ENCODE peak calls at places on chromosome 14, in four cellular contexts. Z, S, V and E are unnamed samples.

GRCh38 chr14:68853749-68854148 is 60.9 kb upstream of the ZFP36L1 start:
- DNase-seq in Z (no peak), S (no peak), V (no peak), E (no peak)

GRCh38 chr14:59918824-59919581 is 941 bp upstream of the LRRC9 start:
- DNase-seq in Z (peak), S (no peak), V (no peak), E (peak)

GRCh38 chr14:95222151-95222631 is 64.9 kb upstream of the DICER1 start:
- DNase-seq in Z (no peak), S (no peak), V (no peak), E (no peak)

GRCh38 chr14:91669867-91670266 is 62.0 kb downstream of the CATSPERB start:
- DNase-seq in Z (no peak), S (no peak), V (no peak), E (no peak)

GRCh38 chr14:58915646-58916045 is 272.8 kb upstream of the DAAM1 start:
- DNase-seq in Z (no peak), S (no peak), V (no peak), E (no peak)

GRCh38 chr14:96978525-96979272 is 181.5 kb downstream of the VRK1 start:
- DNase-seq in Z (no peak), S (no peak), V (no peak), E (no peak)

GRCh38 chr14:105080161-105080560 is 14.9 kb upstream of the GPR132 start:
- DNase-seq in Z (no peak), S (no peak), V (no peak), E (no peak)

GRCh38 chr14:80699861-80700260 is 241.7 kb downstream of the CEP128 start:
- DNase-seq in Z (no peak), S (no peak), V (peak), E (no peak)

DNA sequence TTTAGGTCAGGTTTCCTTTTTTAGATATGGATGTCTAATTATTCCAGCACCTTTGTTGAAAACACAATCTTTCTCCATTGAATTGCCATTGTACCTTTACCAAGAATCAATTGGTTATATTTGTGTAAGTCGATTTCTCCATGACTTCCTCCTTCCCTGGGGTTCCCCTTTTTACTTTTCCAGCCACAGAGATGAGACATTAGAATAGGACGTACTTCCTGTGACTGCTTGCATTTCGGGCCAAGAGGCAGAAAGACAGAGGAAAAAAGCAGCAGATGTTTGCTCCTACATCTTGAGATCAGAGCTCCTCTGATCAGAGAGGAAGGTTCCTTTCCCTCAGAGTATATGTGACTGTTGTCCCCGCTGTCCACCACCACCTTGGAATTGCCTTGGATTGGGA is 453.7 kb upstream of the RGS6 start:
- DNase-seq in Z (no peak), S (no peak), V (no peak), E (no peak)
- TF ChIP-seq SRF in Z (no peak), S (no peak), V (no peak), E (no peak)

GRCh38 chr14:50340045-50340444 is 27.9 kb downstream of the DMAC2L start:
- DNase-seq in Z (no peak), S (no peak), V (no peak), E (no peak)

GRCh38 chr14:50343424-50343823 is 31.3 kb downstream of the DMAC2L start:
- DNase-seq in Z (no peak), S (no peak), V (no peak), E (no peak)

GRCh38 chr14:50340945-50341344 is 28.8 kb downstream of the DMAC2L start:
- DNase-seq in Z (peak), S (no peak), V (no peak), E (no peak)

GRCh38 chr14:50344116-50344775 is 32.1 kb downstream of the DMAC2L start:
- DNase-seq in Z (no peak), S (no peak), V (peak), E (no peak)

DNA sequence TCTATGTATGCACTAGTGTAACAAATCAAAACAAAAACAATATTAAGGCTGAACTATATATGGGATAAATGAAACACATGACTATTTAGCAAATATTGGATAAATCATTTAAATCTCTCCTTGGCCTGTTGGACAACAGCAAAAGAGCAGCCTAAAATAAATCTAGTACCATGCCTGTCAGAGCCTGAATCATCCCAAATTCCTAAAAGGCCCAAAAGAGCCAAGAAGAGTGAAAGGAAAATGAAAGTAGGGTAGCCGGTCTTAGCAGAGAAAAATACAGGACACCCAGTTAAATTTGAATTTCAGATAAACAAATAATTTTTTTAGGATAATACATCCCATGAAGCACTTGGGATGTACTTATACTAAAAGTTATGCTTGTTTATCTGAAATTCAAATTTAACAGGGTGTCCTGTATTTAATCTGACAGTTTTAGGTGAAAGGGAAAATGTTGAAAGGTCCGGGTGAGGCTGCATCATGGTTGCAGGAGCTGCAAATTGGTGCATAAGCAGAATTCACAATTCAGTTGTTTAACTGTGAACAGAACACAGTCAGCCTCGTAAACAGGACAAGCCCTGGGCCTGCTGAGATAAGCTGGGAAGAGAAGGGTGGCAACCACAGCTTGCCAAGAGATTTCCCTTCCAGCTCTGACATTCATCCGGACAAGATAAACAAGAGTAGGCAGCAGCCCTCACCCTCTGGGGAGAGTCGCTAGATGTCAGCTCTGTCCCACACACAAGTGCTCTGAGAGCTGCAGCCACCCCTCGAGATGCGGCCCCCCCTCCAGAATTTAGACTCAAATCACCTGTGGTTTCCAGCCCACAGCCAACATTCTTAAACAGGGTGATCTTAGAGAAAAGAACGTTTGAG is 30.3 kb downstream of the DMAC2L start:
- DNase-seq in Z (peak), S (no peak), V (no peak), E (no peak)
- TF ChIP-seq CTCF in Z (peak), S (peak), V (peak), E (no peak)

DNA sequence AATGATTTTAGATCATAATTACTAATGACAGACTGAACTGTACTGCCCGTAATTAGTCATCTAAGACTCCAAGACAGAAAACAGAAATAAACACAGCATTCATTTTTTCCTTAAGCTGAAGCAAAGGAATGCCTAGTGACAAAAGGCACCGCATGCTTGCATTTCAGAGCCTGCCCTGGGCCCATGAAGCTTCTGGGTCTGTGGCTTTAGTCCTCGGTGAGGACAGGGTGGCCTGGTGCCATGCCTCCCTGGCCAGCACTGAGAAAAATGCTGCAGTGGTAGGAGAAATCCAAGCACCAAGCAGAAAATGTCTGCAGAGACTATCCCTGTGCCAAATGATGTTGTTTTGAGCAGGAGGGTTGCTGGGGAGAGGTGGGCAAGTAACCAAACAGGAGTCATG is 171.6 kb downstream of the CALM1 start:
- DNase-seq in Z (no peak), S (no peak), V (no peak), E (no peak)
- TF ChIP-seq SRF in Z (no peak), S (no peak), V (no peak), E (no peak)

GRCh38 chr14:77301103-77301502 is 19.6 kb downstream of the POMT2 start:
- DNase-seq in Z (peak), S (peak), V (no peak), E (peak)
- TF ChIP-seq CTCF in Z (peak), S (peak), V (peak), E (peak)

GRCh38 chr14:33952541-33952940 is 1.7 kb upstream of the EGLN3 start:
- DNase-seq in Z (no peak), S (no peak), V (no peak), E (no peak)

GRCh38 chr14:33949051-33950037 is 1.5 kb downstream of the EGLN3 start:
- DNase-seq in Z (peak), S (no peak), V (no peak), E (no peak)

GRCh38 chr14:33950320-33951182 is at the start of gene EGLN3:
- DNase-seq in Z (peak), S (peak), V (no peak), E (peak)

GRCh38 chr14:33954016-33954598 is 3.2 kb upstream of the EGLN3 start:
- DNase-seq in Z (no peak), S (no peak), V (no peak), E (no peak)

DNA sequence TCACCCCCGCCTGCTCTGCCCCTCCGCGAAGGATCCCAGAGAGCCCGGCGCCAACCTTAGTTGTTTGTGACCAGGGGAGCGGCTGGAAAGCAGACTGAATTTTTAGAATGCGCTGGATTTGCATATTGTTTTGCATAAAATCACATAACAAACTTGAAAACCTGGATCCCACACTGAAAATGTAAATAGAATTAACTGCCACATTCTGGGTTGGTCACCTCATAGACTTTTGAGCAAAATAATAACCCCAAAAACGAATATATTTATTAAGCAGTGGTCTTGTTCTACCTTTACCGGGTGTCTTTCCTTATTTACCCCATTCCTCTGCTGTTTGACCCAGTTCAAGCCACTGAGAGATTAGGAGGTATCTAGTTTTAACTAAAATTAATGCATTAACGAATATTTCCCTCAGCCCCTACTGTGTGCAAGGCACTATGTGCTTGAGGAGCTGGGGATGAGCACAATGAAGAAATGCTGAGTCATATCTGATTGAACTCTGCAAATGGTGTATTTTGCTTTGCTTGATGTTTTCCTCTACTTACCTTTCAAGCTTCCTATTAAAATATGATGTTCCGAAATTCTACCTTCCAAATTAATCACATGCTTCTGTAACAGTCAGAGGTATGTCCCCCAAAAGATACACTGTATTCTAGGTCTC is 438 bp upstream of the EGLN3 start:
- DNase-seq in Z (no peak), S (no peak), V (no peak), E (no peak)
- TF ChIP-seq SRF in Z (no peak), S (no peak), V (no peak), E (no peak)

GRCh38 chr14:89936654-89937185 is 17.8 kb downstream of the EFCAB11 start:
- DNase-seq in Z (no peak), S (no peak), V (no peak), E (no peak)
- TF ChIP-seq CTCF in Z (no peak), S (no peak), V (no peak), E (no peak)

GRCh38 chr14:101072945-101073597 is 169.5 kb upstream of the RTL1 start:
- DNase-seq in Z (peak), S (peak), V (no peak), E (peak)
- TF ChIP-seq SRF in Z (no peak), S (no peak), V (no peak), E (no peak)

GRCh38 chr14:99611639-99612038 is 7.6 kb upstream of the CCDC85C start:
- DNase-seq in Z (no peak), S (no peak), V (no peak), E (no peak)

GRCh38 chr14:99608591-99608990 is 4.6 kb upstream of the CCDC85C start:
- DNase-seq in Z (no peak), S (no peak), V (no peak), E (no peak)

GRCh38 chr14:99606359-99606758 is 2.4 kb upstream of the CCDC85C start:
- DNase-seq in Z (peak), S (no peak), V (no peak), E (no peak)

GRCh38 chr14:99612065-99612736 is 8.2 kb upstream of the CCDC85C start:
- DNase-seq in Z (no peak), S (no peak), V (no peak), E (no peak)

DNA sequence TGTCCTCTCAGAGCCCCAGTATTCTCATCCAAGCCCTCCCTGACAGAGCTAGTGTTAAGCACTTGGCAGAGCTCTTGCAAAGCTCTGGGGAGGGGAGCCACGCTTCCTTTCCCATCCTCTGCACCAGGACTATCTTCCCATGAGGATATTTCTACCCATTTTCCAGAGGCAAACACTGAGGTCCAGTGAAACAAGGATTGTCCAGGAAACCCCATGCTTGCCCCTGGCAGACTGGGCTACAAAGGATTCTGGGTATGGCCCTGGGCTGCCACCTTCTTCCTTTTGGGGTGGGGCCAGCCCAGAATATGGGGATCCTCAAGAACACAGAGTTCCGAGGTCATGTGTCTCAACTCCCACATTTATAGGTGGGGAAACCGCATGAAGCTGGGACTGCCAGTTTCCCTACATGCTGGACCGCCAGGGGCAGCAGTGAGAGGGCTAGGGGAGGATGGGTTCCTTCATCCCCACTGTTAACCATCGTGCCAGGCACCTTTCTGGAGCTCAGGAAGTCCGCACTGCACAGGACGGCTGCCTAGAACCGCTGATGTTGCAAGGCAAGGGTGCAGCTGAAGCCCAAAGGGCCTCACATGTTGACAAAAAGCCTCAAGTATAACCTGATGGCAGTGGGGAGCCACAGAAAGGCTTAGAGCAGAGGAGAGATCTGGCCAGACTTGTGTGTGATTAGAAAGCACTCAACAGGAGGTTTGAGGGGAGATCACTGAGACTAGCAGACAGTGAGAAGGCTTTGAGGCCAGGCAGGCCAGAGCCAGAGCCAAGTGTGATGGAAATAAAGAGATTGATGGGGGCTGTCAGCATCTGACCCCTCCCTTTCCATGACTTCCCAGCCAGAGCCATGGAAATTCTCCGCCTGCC is 5.5 kb upstream of the CCDC85C start:
- DNase-seq in Z (no peak), S (no peak), V (no peak), E (no peak)
- TF ChIP-seq CTCF in Z (no peak), S (no peak), V (no peak), E (no peak)

DNA sequence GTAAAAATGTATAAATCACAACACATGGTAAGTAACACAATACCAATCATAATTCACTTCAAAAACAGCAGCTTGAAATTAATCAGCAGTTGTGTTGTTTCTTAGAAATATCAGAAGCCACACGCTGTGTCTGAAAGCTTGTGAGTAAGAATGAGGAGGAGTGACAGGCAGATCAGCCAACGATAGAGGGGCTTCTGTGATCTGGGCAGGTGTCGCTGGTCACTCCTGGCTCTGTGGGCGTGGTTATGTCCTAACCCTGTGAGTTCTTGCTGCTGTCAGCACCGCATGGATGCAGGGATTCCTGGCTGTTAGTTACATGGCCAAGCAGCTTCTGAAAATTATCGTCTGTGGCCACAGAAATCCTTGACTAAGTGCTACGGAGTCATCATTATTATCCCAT is 123.4 kb downstream of the SLC25A47 start:
- DNase-seq in Z (peak), S (peak), V (no peak), E (no peak)
- TF ChIP-seq SRF in Z (no peak), S (no peak), V (no peak), E (no peak)

GRCh38 chr14:54451178-54451601 is 10.0 kb upstream of the CNIH1 start:
- DNase-seq in Z (no peak), S (no peak), V (no peak), E (no peak)
- TF ChIP-seq CTCF in Z (no peak), S (no peak), V (no peak), E (no peak)